ENCODE peak calls at places on chromosomes 6 and 20, in five cellular contexts. S is HFF-Myc, W is fibroblast of pulmonary artery, G is neural crest cell, D is GM12865. L is an unnamed sample.

GRCh38 chr6:219019-219570 is 73.2 kb upstream of the DUSP22 start:
- DNase-seq in S (no peak), W (no peak), G (no peak), D (peak; percentile 68), L (no peak)

GRCh38 chr6:25229671-25230321 is 49.4 kb upstream of the CARMIL1 start:
- DNase-seq in S (peak; percentile 82), W (peak; percentile 46), G (no peak), D (no peak), L (no peak)

GRCh38 chr6:26249709-26249958 is 115.4 kb upstream of the BTN3A2 start:
- DNase-seq in S (no peak), W (peak; percentile 32), G (no peak), D (peak; percentile 92), L (no peak)

GRCh38 chr6:30169658-30170614 is 6.6 kb downstream of the TRIM15 start:
- DNase-seq in S (peak; percentile 32), W (peak; percentile 78), G (no peak), D (peak; percentile 58), L (peak; percentile 22)

GRCh38 chr20:4607287-4607713 is 114.4 kb upstream of the PRND start:
- DNase-seq in S (no peak), W (peak; percentile 81), G (peak; percentile 63), D (peak; percentile 71), L (peak; percentile 66)

GRCh38 chr6:37131104-37131959 is 38.6 kb upstream of the PIM1 start:
- DNase-seq in S (no peak), W (no peak), G (peak; percentile 32), D (no peak), L (no peak)

GRCh38 chr20:14220986-14221385 is 116.4 kb downstream of the FLRT3 start:
- DNase-seq in S (no peak), W (no peak), G (no peak), D (no peak), L (no peak)

GRCh38 chr6:126959765-126960164 is 158.7 kb upstream of the RSPO3 start:
- DNase-seq in S (no peak), W (no peak), G (no peak), D (no peak), L (no peak)

GRCh38 chr20:59082981-59083380 is 40.4 kb upstream of the PRELID3B start:
- DNase-seq in S (peak; percentile 2), W (peak; percentile 2), G (no peak), D (no peak), L (no peak)

GRCh38 chr6:134230087-134230717 is 87.7 kb downstream of the SGK1 start:
- DNase-seq in S (no peak), W (no peak), G (no peak), D (no peak), L (no peak)

GRCh38 chr6:40584741-40585140 is 2.4 kb downstream of the LRFN2 start:
- DNase-seq in S (no peak), W (no peak), G (no peak), D (no peak), L (no peak)

GRCh38 chr6:9518433-9518832 is 896.4 kb downstream of the TFAP2A start:
- DNase-seq in S (no peak), W (no peak), G (no peak), D (no peak), L (no peak)

GRCh38 chr6:16167219-16167618 is 38.3 kb downstream of the MYLIP start:
- DNase-seq in S (no peak), W (no peak), G (no peak), D (no peak), L (no peak)

GRCh38 chr6:129150476-129150875 is 267.5 kb downstream of the LAMA2 start:
- DNase-seq in S (no peak), W (no peak), G (no peak), D (no peak), L (no peak)

GRCh38 chr6:75750925-75751324 is 1.9 kb downstream of the MYO6 start:
- DNase-seq in S (no peak), W (no peak), G (no peak), D (no peak), L (no peak)

GRCh38 chr20:58102252-58102651 is 126.2 kb downstream of the ANKRD60 start:
- DNase-seq in S (no peak), W (no peak), G (no peak), D (no peak), L (no peak)

GRCh38 chr6:78400076-78400475 is 467.3 kb upstream of the IRAK1BP1 start:
- DNase-seq in S (no peak), W (no peak), G (no peak), D (no peak), L (no peak)

GRCh38 chr6:14765106-14765505 is 480.8 kb upstream of the JARID2 start:
- DNase-seq in S (peak; percentile 20), W (no peak), G (no peak), D (no peak), L (no peak)

GRCh38 chr20:39429716-39430115 is 467.6 kb downstream of the DHX35 start:
- DNase-seq in S (no peak), W (no peak), G (no peak), D (no peak), L (no peak)

GRCh38 chr6:84739866-84740208 is 24.6 kb downstream of the TBX18 start:
- DNase-seq in S (no peak), W (no peak), G (no peak), D (no peak), L (no peak)

GRCh38 chr6:112800439-112800838 is 453.3 kb downstream of the RFPL4B start:
- DNase-seq in S (no peak), W (no peak), G (no peak), D (no peak), L (no peak)

GRCh38 chr6:85081102-85081501 is 316.7 kb upstream of the TBX18 start:
- DNase-seq in S (no peak), W (no peak), G (no peak), D (no peak), L (no peak)

GRCh38 chr6:167429353-167429752 is 104.5 kb downstream of the TTLL2 start:
- DNase-seq in S (no peak), W (no peak), G (no peak), D (no peak), L (no peak)

GRCh38 chr6:5135783-5136376 is 50.7 kb downstream of the PPP1R3G start:
- DNase-seq in S (no peak), W (peak; percentile 62), G (peak; percentile 28), D (peak; percentile 83), L (peak; percentile 65)

GRCh38 chr6:86147859-86148258 is 505.2 kb upstream of the SYNCRIP start:
- DNase-seq in S (no peak), W (no peak), G (no peak), D (no peak), L (no peak)

DNA sequence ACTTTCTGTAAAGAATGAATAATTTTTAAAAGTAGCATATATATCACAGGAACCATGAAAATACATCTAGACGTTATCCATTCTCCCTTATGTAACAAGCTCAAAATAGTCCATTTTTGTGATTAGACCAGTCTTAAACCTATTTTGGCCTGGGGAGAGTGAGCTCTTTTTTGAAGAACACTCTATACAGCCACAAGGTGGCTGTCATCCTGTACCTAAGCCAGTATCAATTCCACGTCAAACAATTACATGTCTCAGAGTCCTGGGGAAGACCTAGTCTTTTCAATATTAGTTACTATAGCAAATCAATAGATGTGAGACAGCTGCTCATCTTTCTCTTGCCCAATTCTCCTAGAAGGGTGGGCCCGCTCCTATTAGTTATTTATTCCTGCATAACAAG is 28.4 kb downstream of the FBXO5 start:
- DNase-seq in S (no peak), W (no peak), G (no peak), D (peak; percentile 21), L (no peak)
- TF ChIP-seq CTCF in S (no peak), W (no peak), G (no peak), D (peak; percentile 11), L (no peak)

GRCh38 chr6:17469006-17469972 is 75.9 kb downstream of the CAP2 start:
- DNase-seq in S (no peak), W (no peak), G (no peak), D (no peak), L (no peak)
- TF ChIP-seq CTCF in S (no peak), W (peak; percentile 20), G (peak; percentile 23), D (no peak), L (no peak)

GRCh38 chr6:105135056-105135455 is 44.8 kb downstream of the POPDC3 start:
- DNase-seq in S (no peak), W (peak; percentile 23), G (no peak), D (no peak), L (no peak)
- TF ChIP-seq CTCF in S (no peak), W (peak; percentile 30), G (peak; percentile 52), D (no peak), L (no peak)

DNA sequence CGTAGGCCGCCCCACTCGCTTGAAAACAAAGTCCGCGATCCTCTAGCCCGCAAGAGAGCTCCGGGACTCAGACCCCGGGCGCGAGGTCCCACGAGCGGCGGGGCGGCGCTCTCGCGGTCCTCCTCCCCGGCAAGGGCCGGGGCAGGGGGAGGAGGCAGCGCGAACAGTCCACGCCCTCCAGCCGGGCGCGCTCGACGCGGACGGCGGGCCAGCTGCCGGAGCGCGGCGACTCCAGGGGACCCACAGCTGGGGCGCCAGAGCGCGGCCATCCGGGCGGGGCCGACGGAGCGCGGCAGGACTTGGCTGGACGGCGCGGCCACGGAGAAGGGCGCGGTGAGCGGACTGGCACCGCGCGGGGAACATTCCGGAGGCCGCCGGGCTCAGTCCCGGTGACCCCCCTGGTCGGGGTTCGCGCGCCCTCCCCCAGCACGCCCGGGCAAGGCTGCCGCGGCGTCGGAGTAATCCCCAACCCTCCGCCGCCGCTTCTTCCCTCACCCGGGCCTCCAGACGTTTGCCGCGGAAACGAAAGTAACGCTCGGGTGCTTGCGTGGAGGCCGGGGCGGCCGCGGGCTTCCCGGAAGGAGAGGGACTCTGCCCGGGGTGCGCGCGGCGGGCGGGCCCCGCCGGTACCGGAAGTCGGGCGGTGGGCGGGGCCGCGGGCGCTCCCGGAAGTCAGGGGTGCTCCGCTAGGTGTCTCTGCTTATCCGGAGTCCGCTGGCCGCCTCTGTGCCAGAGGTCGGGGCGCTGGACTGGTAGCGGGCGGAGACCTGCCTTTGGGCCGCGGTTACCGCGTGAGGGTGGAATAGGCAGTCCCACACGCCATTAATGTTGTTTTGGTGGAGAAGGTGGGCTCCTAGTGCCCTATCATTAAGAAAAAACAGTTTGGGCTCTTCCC is at the start of gene RIPK1:
- DNase-seq in S (no peak), W (peak; percentile 84), G (peak; percentile 86), D (peak; percentile 96), L (peak; percentile 95)
- TF ChIP-seq CTCF in S (peak; percentile 14), W (peak; percentile 12), G (peak; percentile 40), D (no peak), L (no peak)

DNA sequence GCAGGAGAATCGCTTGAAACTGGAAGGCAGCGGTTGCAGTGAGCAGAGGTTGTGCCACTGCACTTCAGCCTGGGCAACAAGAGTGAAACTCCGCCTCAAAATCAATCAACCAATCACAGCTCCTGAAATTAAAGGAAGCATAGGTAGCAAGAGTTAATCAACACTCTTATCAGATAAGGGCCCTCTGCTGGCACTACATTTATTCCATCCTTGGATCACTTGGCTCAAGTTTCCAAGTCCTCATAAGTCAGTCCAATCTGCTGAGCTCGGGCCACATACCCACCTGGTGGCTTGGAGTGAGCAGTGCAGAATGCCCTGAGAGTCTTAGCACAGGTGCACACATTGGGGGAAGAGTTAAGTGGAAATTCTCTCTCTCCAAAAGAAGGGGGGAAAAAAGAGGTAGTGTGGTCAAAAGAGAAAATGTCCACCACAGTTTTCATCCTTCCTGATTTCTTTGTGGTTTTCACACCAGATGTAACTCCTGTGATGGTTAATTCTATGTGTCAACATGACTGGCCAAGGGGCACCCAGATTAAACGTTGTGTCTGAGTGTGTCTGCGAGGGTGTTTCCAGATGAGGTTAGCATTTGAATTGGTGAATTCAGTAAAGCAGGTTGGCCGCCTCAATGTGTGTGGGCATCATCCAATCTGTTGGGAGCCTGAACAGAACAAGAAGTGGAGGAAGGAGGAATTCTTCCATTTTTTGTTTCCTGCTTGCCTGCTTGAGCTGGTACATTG is 14.2 kb upstream of the FAM8A1 start:
- DNase-seq in S (no peak), W (no peak), G (no peak), D (peak; percentile 19), L (no peak)
- TF ChIP-seq CTCF in S (no peak), W (peak; percentile 13), G (peak; percentile 27), D (peak; percentile 20), L (peak; percentile 29)

L was measured in activated CD8-positive, alpha-beta T cell treated with anti-CD3 and anti-CD28 coated beads for 36 hours.